ENCODE peak calls at places on chromosomes 3 and 15, in nine cellular contexts. H is lower lobe of right lung, P is heart right ventricle, M is upper lobe of right lung, C is sigmoid colon, D is mesothelial cell of epicardium, L is mammary epithelial cell, W is AG10803, T is lower leg skin. G is an unnamed sample.

GRCh38 chr3:111691293-111691909 is 96.3 kb upstream of the ZBED2 start:
- DNase-seq in L (peak), C (no peak), P (no peak), D (no peak), T (no peak), M (no peak), H (no peak), W (peak), G (no peak)

GRCh38 chr3:184580376-184580775 is 18.8 kb downstream of the EPHB3 start:
- DNase-seq in D (no peak), P (no peak), W (no peak), C (no peak), T (no peak), L (no peak), H (no peak), M (no peak), G (no peak)

GRCh38 chr3:191356586-191357439 is 26.5 kb upstream of the UTS2B start:
- DNase-seq in W (peak), P (peak), H (no peak), M (no peak), T (peak), D (no peak), C (no peak), L (peak), G (peak)

GRCh38 chr3:17258823-17259436 is 374.2 kb downstream of the PLCL2 start:
- DNase-seq in P (peak), H (no peak), W (peak), M (no peak), T (no peak), L (peak), C (no peak), D (no peak), G (no peak)

GRCh38 chr3:133169669-133170068 is 131.5 kb downstream of the TMEM108 start:
- DNase-seq in M (no peak), C (no peak), W (no peak), T (no peak), L (no peak), D (no peak), P (no peak), H (no peak), G (no peak)

GRCh38 chr3:197224034-197224444 is 74.4 kb downstream of the DLG1 start:
- DNase-seq in P (no peak), C (no peak), H (no peak), D (no peak), W (peak), M (no peak), L (peak), T (no peak), G (no peak)

GRCh38 chr3:107897471-107898180 is 193.2 kb downstream of the CD47 start:
- DNase-seq in D (no peak), M (no peak), C (no peak), T (no peak), P (no peak), L (peak), W (peak), H (no peak), G (no peak)

GRCh38 chr3:145983101-145983500 is 177.9 kb downstream of the PLOD2 start:
- DNase-seq in H (no peak), M (no peak), L (peak), P (no peak), D (no peak), T (no peak), C (no peak), W (peak), G (no peak)

GRCh38 chr15:66707310-66708160 is 5.5 kb downstream of the SMAD6 start:
- DNase-seq in P (no peak), W (peak), T (no peak), L (no peak), M (peak), C (peak), H (no peak), D (peak), G (no peak)
- TF ChIP-seq CTCF in P (peak), W (peak), T (no peak), L (no peak), M (no peak), C (no peak), H (peak), D (no peak), G (peak)

DNA sequence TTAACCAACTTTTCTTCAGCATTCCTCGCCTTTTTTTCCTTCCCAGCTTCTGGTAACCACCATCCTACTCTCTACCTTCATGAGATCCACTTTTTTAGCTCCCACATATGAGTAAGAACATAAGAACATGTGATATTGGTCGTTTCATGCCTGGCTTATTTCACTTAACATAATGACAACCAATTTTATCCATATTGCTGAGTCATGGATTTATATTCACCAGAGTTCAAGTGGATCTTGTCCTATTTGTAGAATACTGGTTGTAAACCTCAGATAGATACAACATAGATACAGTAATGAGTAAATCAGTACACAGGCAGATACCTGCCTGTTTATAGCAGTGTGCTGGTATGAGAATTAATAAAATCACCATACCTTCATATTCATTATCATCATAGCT is 412.0 kb upstream of the RBMS3 start:
- DNase-seq in D (no peak), M (no peak), T (no peak), H (no peak), P (no peak), C (no peak), L (no peak), W (no peak), G (no peak)
- TF ChIP-seq CTCF in D (no peak), M (no peak), T (no peak), H (no peak), P (no peak), C (no peak), L (no peak), W (no peak), G (no peak)

DNA sequence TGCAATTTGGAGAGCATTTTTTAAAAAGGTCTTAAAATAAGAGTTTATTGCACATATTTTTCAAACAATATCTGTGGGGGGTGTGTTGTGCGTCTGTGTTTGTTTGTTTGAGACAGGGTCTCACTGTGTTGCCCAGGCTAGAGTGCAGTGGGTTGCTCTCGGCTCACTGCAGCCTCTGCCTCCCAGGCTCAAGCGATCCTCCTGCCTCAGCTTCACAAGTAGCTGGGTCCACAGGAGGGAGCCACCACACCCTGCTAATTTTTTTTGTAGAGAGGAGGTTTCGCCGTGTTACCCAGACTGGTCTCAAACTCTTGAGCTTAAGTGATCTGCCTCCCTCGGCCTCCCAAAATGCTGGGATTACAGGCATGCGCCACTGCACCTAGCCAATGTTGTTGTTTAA is 2.7 kb downstream of the MLF1 start:
- DNase-seq in W (no peak), D (no peak), C (no peak), P (no peak), L (no peak), H (no peak), M (no peak), T (no peak), G (no peak)
- TF ChIP-seq CTCF in W (no peak), D (no peak), C (no peak), P (peak), L (no peak), H (no peak), M (no peak), T (no peak), G (peak)

GRCh38 chr15:31366169-31366734 is 39.6 kb downstream of the KLF13 start:
- DNase-seq in T (peak), P (peak), W (peak), M (peak), D (no peak), H (peak), L (peak), C (peak), G (peak)
- TF ChIP-seq CTCF in T (no peak), P (peak), W (peak), M (peak), D (no peak), H (no peak), L (no peak), C (no peak), G (peak)

GRCh38 chr15:38072007-38072506 is 137.6 kb downstream of the TMCO5A start:
- DNase-seq in H (no peak), T (no peak), M (no peak), L (no peak), C (peak), P (no peak), W (no peak), D (no peak), G (no peak)

GRCh38 chr15:38070778-38071177 is 136.3 kb downstream of the TMCO5A start:
- DNase-seq in W (no peak), M (no peak), P (no peak), D (no peak), H (no peak), T (no peak), C (no peak), L (no peak), G (no peak)

GRCh38 chr15:38069506-38069905 is 135.1 kb downstream of the TMCO5A start:
- DNase-seq in C (peak), P (peak), L (peak), W (peak), D (no peak), T (peak), H (peak), M (peak), G (no peak)

GRCh38 chr15:38072507-38073277 is 138.3 kb downstream of the TMCO5A start:
- DNase-seq in D (peak), L (peak), T (peak), W (peak), H (peak), C (peak), P (peak), M (peak), G (peak)

DNA sequence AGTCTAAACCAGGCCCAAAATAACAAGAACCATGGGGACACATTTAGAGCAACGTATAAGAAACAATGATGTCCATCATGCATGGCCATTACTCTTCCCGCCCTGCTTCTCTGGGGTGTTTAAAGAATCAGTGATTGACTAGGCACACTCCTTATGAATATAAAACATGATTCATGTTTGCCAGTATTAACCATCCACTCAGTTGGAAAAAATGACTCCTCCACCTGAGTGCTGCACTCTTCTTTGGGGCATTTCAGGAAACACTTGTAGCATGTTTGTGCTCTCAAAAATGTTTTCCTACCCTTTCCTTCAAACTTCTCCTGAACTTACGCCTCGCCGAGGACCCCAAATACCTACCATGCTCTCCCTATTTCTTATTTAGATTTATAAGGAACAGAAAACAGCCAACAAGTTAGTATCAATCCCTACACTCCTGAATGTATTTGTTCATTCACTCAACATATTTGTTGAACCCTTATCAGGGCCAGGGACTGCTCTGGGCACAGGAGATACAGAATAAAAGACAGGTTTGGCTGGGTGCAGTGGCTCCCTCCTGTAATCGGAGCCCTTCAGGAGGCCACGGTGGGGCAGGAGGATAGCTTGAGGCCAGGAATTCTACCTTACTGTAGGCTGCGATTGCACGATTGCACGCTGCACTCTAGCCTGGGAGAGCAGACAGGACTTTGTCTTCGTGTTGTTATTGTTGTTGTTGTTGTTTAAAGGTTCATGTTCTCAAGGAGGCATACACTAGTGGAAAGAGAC is 137.0 kb downstream of the TMCO5A start:
- DNase-seq in W (no peak), D (no peak), M (no peak), C (no peak), H (no peak), P (no peak), T (no peak), L (no peak), G (no peak)
- TF ChIP-seq CTCF in W (no peak), D (no peak), M (no peak), C (no peak), H (no peak), P (no peak), T (no peak), L (no peak), G (no peak)

DNA sequence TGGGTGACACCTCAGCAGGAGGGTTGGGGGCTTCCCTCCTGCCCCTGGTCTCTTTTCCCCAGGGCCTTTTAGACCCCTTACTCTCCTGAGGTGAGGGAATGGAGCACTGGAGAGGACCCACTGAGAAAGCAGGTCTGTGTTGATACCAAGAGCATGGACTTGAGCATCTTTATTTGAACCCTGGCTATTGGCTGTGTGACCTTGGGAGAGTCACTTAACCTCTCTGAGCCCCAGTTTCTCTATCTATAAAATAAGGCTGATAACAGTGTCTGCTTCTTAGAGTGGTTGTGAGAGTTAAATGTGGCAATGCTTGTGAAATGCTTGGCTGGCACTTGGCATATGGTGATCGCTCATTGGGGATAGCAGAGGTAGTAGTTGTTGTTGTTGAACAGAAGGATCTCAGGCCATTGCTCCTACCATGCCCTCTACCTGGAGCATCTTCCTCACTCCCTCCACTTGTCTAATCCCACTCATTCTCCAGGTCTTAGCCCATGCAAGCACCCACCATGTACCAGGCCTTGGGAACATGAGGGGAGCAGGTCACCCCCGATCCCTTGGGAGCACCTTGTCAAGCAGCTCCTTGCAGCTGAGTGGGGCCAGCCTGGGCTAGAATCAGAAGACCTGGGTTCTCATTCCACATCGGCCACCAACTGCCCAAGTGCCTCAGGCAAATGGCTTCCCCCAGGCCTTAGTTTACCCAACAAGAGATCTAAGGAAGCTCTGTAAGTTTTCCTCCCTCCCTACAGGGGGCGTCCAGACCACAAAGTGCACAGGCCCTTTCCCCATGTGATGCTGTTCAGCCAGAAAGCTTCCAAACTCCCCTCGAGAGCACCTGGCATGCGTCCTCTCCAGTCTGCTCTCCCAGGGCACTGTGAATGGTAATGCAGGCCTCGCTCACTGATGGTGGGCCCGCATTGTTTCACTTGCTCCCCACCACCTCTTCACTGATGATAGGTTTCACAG is 96.7 kb downstream of the LSM3 start:
- DNase-seq in M (no peak), C (no peak), W (no peak), T (no peak), P (no peak), D (no peak), L (no peak), H (no peak), G (no peak)
- TF ChIP-seq CTCF in M (peak), C (no peak), W (peak), T (no peak), P (peak), D (no peak), L (peak), H (peak), G (peak)

DNA sequence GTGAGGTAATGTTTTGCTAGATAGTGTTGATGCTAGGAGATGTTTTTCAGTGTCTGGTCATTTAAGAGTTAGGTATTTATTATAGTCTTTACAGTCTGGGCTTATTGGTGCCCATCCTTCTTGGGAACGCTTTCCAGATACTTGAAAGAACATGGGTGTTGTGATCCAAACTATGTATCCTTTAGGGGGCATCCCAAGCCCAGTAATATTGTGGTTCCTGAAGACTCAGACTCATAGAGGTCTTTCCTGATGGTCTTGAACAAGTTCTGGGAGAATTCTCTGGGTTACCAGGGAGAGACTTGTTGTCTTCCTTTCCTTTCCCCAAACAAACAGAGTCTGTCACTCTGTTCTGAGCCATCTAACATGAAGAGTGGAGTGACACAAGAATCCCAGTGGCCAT is 99.7 kb upstream of the LRRC3B start:
- DNase-seq in P (no peak), M (no peak), D (no peak), W (no peak), H (no peak), L (no peak), T (no peak), C (no peak), G (no peak)
- TF ChIP-seq CTCF in P (no peak), M (no peak), D (no peak), W (no peak), H (no peak), L (no peak), T (no peak), C (no peak), G (no peak)

DNA sequence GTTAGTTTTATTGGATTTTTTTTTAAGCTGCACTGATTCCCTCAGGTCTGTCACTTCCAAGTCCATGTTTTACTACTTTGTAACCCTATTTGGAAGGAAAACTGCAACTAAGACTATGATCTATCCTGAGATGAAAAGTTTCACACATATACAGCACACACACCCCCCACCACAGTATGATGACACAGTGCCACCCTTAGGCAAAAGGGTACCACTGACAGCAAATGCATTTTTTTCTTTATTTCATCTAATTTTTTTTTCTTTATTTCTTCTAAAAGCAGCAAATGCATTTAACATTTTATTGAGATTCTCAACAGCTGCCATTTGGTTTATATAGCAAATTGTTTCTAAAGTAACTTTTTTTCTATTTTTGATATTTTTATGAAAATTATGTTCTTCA is 21.2 kb downstream of the NGRN start:
- DNase-seq in W (peak), C (no peak), D (no peak), P (no peak), H (no peak), L (no peak), T (no peak), M (no peak), G (no peak)
- TF ChIP-seq CTCF in W (peak), C (no peak), D (no peak), P (peak), H (peak), L (peak), T (no peak), M (peak), G (peak)

GRCh38 chr15:66151809-66152208 is 101.7 kb downstream of the MEGF11 start:
- DNase-seq in W (no peak), L (no peak), T (no peak), M (no peak), C (no peak), D (no peak), H (no peak), P (no peak), G (no peak)
- TF ChIP-seq CTCF in W (no peak), L (no peak), T (no peak), M (no peak), C (no peak), D (no peak), H (no peak), P (no peak), G (no peak)

G was measured in chondrocyte.